ENCODE peak calls at places on chromosomes 6 and 20, in six cellular contexts. G, A, Q, U, T and Z are unnamed samples.

GRCh38 chr6:156280131-156280530 is 497.0 kb upstream of the ARID1B start:
- DNase-seq in A (no peak), G (no peak), T (no peak), Q (no peak), U (no peak), Z (no peak)

GRCh38 chr6:160141001-160141726 is 19.5 kb downstream of the SLC22A1 start:
- DNase-seq in A (peak; percentile 34), U (no peak), Q (peak; percentile 53), T (peak; percentile 71), G (peak; percentile 34), Z (no peak)

GRCh38 chr6:56842602-56843475 is 112.1 kb upstream of the BEND6 start:
- DNase-seq in Q (peak; percentile 41), G (no peak), A (no peak), T (peak; percentile 60), U (peak; percentile 69), Z (peak; percentile 69)

GRCh38 chr6:79813854-79814477 is 133.4 kb downstream of the ELOVL4 start:
- DNase-seq in A (peak; percentile 88), U (peak; percentile 67), G (peak; percentile 26), T (peak; percentile 71), Q (peak; percentile 77), Z (peak; percentile 4)

GRCh38 chr6:42017021-42017643 is 33.2 kb upstream of the TAF8 start:
- DNase-seq in U (no peak), A (no peak), G (peak; percentile 63), Q (peak; percentile 82), T (peak; percentile 69), Z (no peak)

GRCh38 chr6:120198033-120198432 is 848.5 kb upstream of the MAN1A1 start:
- DNase-seq in Q (peak; percentile 95), A (no peak), T (peak; percentile 32), U (no peak), G (no peak), Z (no peak)

GRCh38 chr20:5180421-5180820 is 53.6 kb downstream of the CDS2 start:
- DNase-seq in A (no peak), U (no peak), Q (no peak), G (no peak), T (no peak), Z (no peak)

GRCh38 chr6:45075246-45075645 is 252.9 kb upstream of the RUNX2 start:
- DNase-seq in U (no peak), Q (peak; percentile 95), G (peak; percentile 67), T (peak; percentile 68), A (no peak), Z (no peak)

GRCh38 chr6:144543006-144543871 is 258.1 kb downstream of the UTRN start:
- DNase-seq in Q (peak; percentile 18), T (peak; percentile 80), A (no peak), G (no peak), U (no peak), Z (no peak)

GRCh38 chr20:49320460-49320859 is 42.6 kb upstream of the ZNFX1 start:
- DNase-seq in G (no peak), Q (peak; percentile 74), T (peak; percentile 72), U (no peak), A (no peak), Z (no peak)

GRCh38 chr6:21753571-21754108 is 160.1 kb downstream of the SOX4 start:
- DNase-seq in G (peak; percentile 82), T (peak; percentile 58), U (no peak), Q (peak; percentile 68), A (no peak), Z (no peak)

GRCh38 chr20:38106461-38106860 is 58.6 kb downstream of the TGM2 start:
- DNase-seq in T (no peak), U (no peak), Q (no peak), A (no peak), G (no peak), Z (no peak)

GRCh38 chr6:75602897-75603395 is 1.3 kb downstream of the SENP6 start:
- DNase-seq in A (no peak), Q (no peak), U (no peak), T (peak; percentile 8), G (no peak), Z (no peak)

GRCh38 chr6:125812394-125813231 is 21.9 kb downstream of the NCOA7 start:
- DNase-seq in Q (peak; percentile 98), T (peak; percentile 52), U (no peak), G (peak; percentile 89), A (no peak), Z (no peak)

GRCh38 chr6:84645000-84645399 is 119.4 kb downstream of the TBX18 start:
- DNase-seq in T (peak; percentile 82), Q (peak; percentile 48), A (no peak), G (no peak), U (no peak), Z (no peak)

GRCh38 chr20:19354950-19355349 is 142.5 kb downstream of the SLC24A3 start:
- DNase-seq in T (no peak), A (no peak), U (no peak), Q (no peak), G (no peak), Z (no peak)

GRCh38 chr6:44650947-44651346 is 263.4 kb downstream of the CDC5L start:
- DNase-seq in T (peak; percentile 72), G (no peak), Q (no peak), A (no peak), U (no peak), Z (no peak)

GRCh38 chr6:121559611-121560269 is 124.3 kb downstream of the GJA1 start:
- DNase-seq in A (no peak), G (no peak), U (no peak), Q (no peak), T (no peak), Z (no peak)

GRCh38 chr20:63778034-63778752 is 38.6 kb downstream of the SLC2A4RG start:
- DNase-seq in G (no peak), A (no peak), U (no peak), T (peak; percentile 75), Q (no peak), Z (no peak)

GRCh38 chr6:21375206-21375605 is 218.3 kb upstream of the SOX4 start:
- DNase-seq in G (no peak), T (no peak), Q (no peak), U (no peak), A (no peak), Z (no peak)

GRCh38 chr6:21441386-21441785 is 152.2 kb upstream of the SOX4 start:
- DNase-seq in A (no peak), Q (peak; percentile 67), T (no peak), U (no peak), G (no peak), Z (no peak)

GRCh38 chr20:46810442-46811327 is 84.0 kb upstream of the EYA2 start:
- DNase-seq in A (peak; percentile 23), Q (no peak), T (no peak), U (no peak), G (no peak), Z (no peak)

GRCh38 chr6:53567701-53568100 is 22.8 kb upstream of the GCLC start:
- DNase-seq in Q (no peak), G (no peak), T (no peak), U (no peak), A (no peak), Z (no peak)

GRCh38 chr6:53233309-53233708 is 84.7 kb upstream of the GCM1 start:
- DNase-seq in G (no peak), T (peak; percentile 27), A (no peak), Q (no peak), U (no peak), Z (no peak)

GRCh38 chr6:118750143-118750542 is 98.8 kb upstream of the CEP85L start:
- DNase-seq in T (no peak), G (no peak), U (no peak), A (no peak), Q (no peak), Z (no peak)

GRCh38 chr6:72930733-72931132 is 294.6 kb downstream of the KHDC1L start:
- DNase-seq in U (no peak), G (no peak), Q (no peak), A (no peak), T (no peak), Z (no peak)
- H3K4me3 ChIP-seq in U (no peak overlapping the region), G (no peak overlapping the region), Q (no peak overlapping the region), A (no peak overlapping the region), T (no peak overlapping the region), Z (no peak overlapping the region)

DNA sequence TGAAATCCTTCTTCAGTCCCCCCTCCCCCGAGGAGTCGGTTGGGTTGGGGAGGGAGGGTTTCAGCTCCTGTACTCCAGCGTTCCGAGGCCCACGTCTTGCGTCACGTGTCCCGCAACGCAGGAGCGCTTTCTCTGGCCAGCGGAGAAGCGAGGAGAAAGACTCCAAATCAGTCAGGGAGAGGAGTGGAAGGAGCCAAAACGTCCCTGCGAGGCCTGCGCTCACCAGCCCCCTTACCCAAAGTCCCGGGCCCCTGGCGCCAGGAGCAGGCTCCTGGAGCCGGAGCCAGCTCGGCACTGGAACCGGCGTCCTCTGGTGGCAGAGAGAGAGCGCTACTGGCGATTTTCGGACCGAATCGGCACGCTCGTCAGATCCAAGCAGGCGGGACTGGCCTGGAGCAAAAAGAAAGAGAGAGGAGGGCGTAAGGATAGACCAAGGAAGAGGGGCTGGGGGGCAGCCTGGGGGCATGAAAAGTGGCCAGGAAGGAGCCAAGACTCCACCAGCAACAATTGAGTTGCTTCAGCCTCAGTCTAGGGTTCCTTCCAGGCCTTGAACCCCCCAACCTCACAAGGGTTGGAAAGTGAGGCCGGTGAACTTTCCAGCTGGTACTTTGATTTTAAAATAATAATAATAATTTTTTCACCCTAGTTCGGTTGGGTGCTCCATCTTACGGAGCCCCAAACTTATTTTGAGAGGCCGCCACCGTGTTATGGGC is at the start of gene GNAS:
- DNase-seq in U (no peak), T (peak; percentile 55), G (peak; percentile 11), Q (peak; percentile 70), A (no peak), Z (peak; percentile 54)
- H3K4me3 ChIP-seq in U (peak within 1 kb of the TSS; percentile 48), T (no peak within 1 kb of the TSS), G (peak within 1 kb of the TSS; percentile 75), Q (peak within 1 kb of the TSS; percentile 52), A (peak within 1 kb of the TSS; percentile 49), Z (peak within 1 kb of the TSS; percentile 74)

DNA sequence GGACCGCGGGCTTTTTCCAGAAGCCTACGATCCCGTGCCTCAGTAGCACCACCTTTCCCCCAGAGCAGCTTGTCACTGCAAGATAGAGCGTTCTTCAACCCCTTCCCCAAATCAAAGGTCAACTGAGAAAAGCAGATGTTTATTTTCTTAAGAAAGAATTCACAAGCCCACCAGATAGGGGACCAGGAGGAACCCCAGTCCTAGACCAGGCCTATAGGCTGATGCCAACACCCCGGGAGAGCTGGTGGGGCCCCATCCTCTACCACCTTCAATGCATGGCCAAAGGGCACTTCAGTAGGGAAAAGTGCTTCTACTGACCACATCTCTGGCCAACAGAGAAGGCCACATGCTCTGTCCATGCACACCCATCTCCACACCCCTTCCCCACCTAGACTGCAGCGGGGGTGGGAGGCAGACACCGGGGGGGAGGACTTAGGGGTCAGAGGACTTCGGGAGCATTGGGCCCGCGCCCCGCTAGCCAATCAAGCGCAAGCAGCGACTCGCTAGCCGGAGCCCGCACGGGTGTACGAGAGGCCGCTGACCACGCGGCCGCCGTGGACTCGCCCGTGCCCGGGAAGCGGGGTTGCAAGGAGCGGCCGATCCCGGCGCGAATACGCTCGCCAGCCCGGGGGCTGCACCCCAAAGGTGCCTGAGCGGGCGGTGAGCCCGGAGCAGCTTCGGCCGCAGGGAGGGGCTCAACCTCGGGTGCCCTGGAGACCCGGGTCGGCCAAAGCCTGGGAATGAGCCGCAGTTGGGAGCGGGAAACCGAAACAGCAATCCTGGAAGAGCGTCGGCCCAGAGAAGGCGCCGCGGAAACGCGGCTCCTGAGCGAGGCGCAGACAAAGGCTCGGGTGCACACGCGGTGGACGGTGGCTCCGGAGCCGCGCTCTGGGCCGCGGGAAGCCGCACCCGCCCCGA is 2.8 kb downstream of the PDE10A start:
- DNase-seq in A (no peak), T (no peak), U (no peak), Q (peak; percentile 48), G (no peak), Z (no peak)
- H3K4me3 ChIP-seq in A (peak overlapping the region; percentile 43), T (peak overlapping the region; percentile 59), U (peak overlapping the region; percentile 60), Q (peak overlapping the region; percentile 70), G (peak overlapping the region; percentile 40), Z (no peak overlapping the region)

GRCh38 chr20:50855498-50856474 is 60.9 kb downstream of the BCAS4 start:
- DNase-seq in Q (no peak), G (no peak), U (no peak), A (no peak), T (peak; percentile 30), Z (no peak)
- H3K4me3 ChIP-seq in Q (no peak overlapping the region), G (no peak overlapping the region), U (no peak overlapping the region), A (no peak overlapping the region), T (no peak overlapping the region), Z (no peak overlapping the region)

GRCh38 chr6:111258615-111259088 is 171.3 kb downstream of the SLC16A10 start:
- DNase-seq in U (no peak), G (no peak), T (peak; percentile 3), A (no peak), Q (peak; percentile 63), Z (no peak)
- H3K4me3 ChIP-seq in U (peak overlapping the region; percentile 62), G (peak overlapping the region; percentile 23), T (peak overlapping the region; percentile 81), A (peak overlapping the region; percentile 75), Q (no peak overlapping the region), Z (peak overlapping the region; percentile 36)